ENCODE peak calls at places on chromosomes 5 and 9, in nine cellular contexts. S is astrocyte of the spinal cord, A is foreskin fibroblast, G is AG04450, W is progenitor cell of endocrine pancreas, X is dorsolateral prefrontal cortex, O is fibroblast of pulmonary artery, D is choroid plexus epithelial cell, C is PC-3. N is an unnamed sample.

GRCh38 chr9:121359358-121360294 is 10.4 kb downstream of the STOM start:
- DNase-seq in S (peak), A (no peak), G (no peak), W (no peak), X (no peak), O (peak), D (peak), C (no peak), N (no peak)

GRCh38 chr5:139402561-139403158 is 1.2 kb downstream of the SPATA24 start:
- DNase-seq in S (no peak), A (no peak), G (no peak), W (no peak), X (no peak), O (peak), D (no peak), C (peak), N (no peak)

GRCh38 chr5:40665902-40666301 is 13.8 kb upstream of the PTGER4 start:
- DNase-seq in S (no peak), A (no peak), G (no peak), W (no peak), X (no peak), O (no peak), D (no peak), C (no peak), N (no peak)

GRCh38 chr9:81892440-81892839 is 35.8 kb upstream of the SPATA31D4 start:
- DNase-seq in S (no peak), A (no peak), G (no peak), W (no peak), X (no peak), O (no peak), D (no peak), C (peak), N (no peak)

GRCh38 chr5:761854-762685 is 22.5 kb downstream of the ZDHHC11B start:
- DNase-seq in S (no peak), A (no peak), G (no peak), W (peak), X (peak), O (no peak), D (no peak), C (no peak), N (no peak)

GRCh38 chr5:16669776-16670175 is 53.0 kb upstream of the RETREG1 start:
- DNase-seq in S (peak), A (peak), G (peak), W (no peak), X (no peak), O (peak), D (peak), C (no peak), N (no peak)

GRCh38 chr5:43635374-43635773 is 32.4 kb downstream of the NNT start:
- DNase-seq in S (peak), A (no peak), G (no peak), W (no peak), X (no peak), O (peak), D (peak), C (no peak), N (no peak)

GRCh38 chr5:40030661-40031060 is 605.9 kb upstream of the DAB2 start:
- DNase-seq in S (peak), A (no peak), G (no peak), W (no peak), X (no peak), O (no peak), D (peak), C (no peak), N (no peak)

GRCh38 chr9:86721843-86722705 is 225.2 kb downstream of the GAS1 start:
- DNase-seq in S (peak), A (peak), G (peak), W (no peak), X (no peak), O (peak), D (peak), C (peak), N (no peak)

GRCh38 chr5:154753792-154754191 is 1.4 kb upstream of the LARP1 start:
- DNase-seq in S (peak), A (peak), G (peak), W (no peak), X (peak), O (peak), D (peak), C (no peak), N (peak)

GRCh38 chr5:50435131-50435530 is 6.0 kb downstream of the EMB start:
- DNase-seq in S (no peak), A (no peak), G (no peak), W (no peak), X (no peak), O (no peak), D (no peak), C (no peak), N (no peak)

GRCh38 chr9:7266911-7267555 is 509.3 kb downstream of the KDM4C start:
- DNase-seq in S (no peak), A (no peak), G (no peak), W (no peak), X (peak), O (no peak), D (no peak), C (no peak), N (no peak)

GRCh38 chr9:112884086-112884485 is 6.6 kb downstream of the SLC46A2 start:
- DNase-seq in S (peak), A (no peak), G (no peak), W (no peak), X (no peak), O (peak), D (peak), C (peak), N (no peak)

GRCh38 chr5:136015966-136016365 is 12.8 kb upstream of the TGFBI start:
- DNase-seq in S (no peak), A (no peak), G (no peak), W (no peak), X (no peak), O (no peak), D (no peak), C (no peak), N (no peak)

GRCh38 chr5:136018814-136019777 is 9.7 kb upstream of the TGFBI start:
- DNase-seq in S (peak), A (peak), G (peak), W (no peak), X (no peak), O (peak), D (peak), C (no peak), N (no peak)

GRCh38 chr5:136014976-136015375 is 13.8 kb upstream of the TGFBI start:
- DNase-seq in S (no peak), A (no peak), G (no peak), W (no peak), X (no peak), O (no peak), D (no peak), C (no peak), N (no peak)

GRCh38 chr5:136020001-136020382 is 8.8 kb upstream of the TGFBI start:
- DNase-seq in S (no peak), A (no peak), G (no peak), W (no peak), X (no peak), O (no peak), D (no peak), C (no peak), N (no peak)

DNA sequence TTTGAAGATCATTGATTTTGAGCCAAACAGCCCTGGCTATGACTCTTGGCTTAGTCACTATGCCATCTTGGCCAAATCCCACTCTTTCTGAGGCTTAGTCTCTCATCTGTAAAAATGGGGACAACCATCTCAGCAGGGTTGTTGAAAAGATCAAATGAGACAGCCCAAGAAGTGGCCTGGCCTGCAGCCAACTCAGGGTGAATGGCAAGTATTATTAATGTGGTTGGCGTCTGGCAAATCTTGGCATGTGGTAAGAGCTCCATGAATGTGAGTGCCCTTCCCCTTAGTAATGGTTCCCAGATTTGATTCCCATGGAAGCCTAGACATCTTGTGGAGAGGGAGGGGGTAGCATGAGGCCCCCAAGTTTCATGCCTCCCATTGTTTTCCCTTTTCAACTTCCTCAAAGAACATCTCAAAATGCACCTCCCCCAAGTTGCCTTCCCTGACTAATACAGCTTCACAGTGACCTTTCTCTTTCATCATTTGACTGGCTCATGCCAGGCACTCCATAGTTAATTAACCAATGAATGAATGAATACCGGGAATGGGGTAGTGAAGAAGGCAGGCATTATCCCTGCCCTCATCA is 11.8 kb upstream of the TGFBI start:
- DNase-seq in S (peak), A (peak), G (no peak), W (no peak), X (no peak), O (peak), D (peak), C (peak), N (peak)
- TF ChIP-seq CTCF in S (no peak), A (no peak), G (no peak), W (no peak), X (no peak), O (no peak), D (no peak), C (no peak), N (no peak)

GRCh38 chr5:60634054-60634453 is 65.9 kb downstream of the DEPDC1B start:
- DNase-seq in S (no peak), A (no peak), G (no peak), W (no peak), X (no peak), O (peak), D (no peak), C (no peak), N (no peak)
- TF ChIP-seq CTCF in S (no peak), A (no peak), G (no peak), W (no peak), X (no peak), O (no peak), D (no peak), C (no peak), N (no peak)

DNA sequence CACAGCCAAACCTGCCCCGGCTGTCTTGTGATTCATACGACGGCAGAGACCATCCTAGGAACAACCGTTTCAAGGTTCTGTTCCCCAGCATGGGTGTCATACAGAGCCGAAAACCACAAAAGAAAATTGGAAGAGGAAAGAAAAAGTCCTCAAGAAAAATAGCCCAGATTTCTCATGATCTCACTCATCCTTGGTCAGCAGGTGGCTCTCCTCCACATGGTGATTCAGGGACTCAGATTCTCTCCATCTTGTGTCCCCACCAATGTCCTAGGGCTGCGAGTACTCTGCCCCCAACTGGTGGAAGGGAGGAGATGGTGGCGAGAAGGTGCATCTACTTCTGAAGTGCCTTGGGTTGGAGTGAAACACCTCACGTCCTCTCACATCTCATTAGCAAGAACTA is 25.6 kb downstream of the PDZD2 start:
- DNase-seq in S (peak), A (no peak), G (no peak), W (no peak), X (no peak), O (peak), D (peak), C (peak), N (no peak)
- TF ChIP-seq CTCF in S (no peak), A (no peak), G (no peak), W (peak), X (no peak), O (no peak), D (peak), C (peak), N (no peak)

GRCh38 chr5:142324871-142325676 is at the start of gene SPRY4:
- DNase-seq in S (peak), A (peak), G (peak), W (peak), X (peak), O (peak), D (peak), C (peak), N (peak)

GRCh38 chr5:142324377-142324870 is 397 bp downstream of the SPRY4 start:
- DNase-seq in S (no peak), A (no peak), G (no peak), W (peak), X (no peak), O (no peak), D (no peak), C (no peak), N (no peak)

GRCh38 chr5:142327111-142327842 is 2.5 kb upstream of the SPRY4 start:
- DNase-seq in S (peak), A (peak), G (no peak), W (no peak), X (peak), O (peak), D (peak), C (peak), N (no peak)

GRCh38 chr5:142325677-142326479 is 1.1 kb upstream of the SPRY4 start:
- DNase-seq in S (peak), A (peak), G (no peak), W (peak), X (peak), O (peak), D (peak), C (peak), N (peak)

DNA sequence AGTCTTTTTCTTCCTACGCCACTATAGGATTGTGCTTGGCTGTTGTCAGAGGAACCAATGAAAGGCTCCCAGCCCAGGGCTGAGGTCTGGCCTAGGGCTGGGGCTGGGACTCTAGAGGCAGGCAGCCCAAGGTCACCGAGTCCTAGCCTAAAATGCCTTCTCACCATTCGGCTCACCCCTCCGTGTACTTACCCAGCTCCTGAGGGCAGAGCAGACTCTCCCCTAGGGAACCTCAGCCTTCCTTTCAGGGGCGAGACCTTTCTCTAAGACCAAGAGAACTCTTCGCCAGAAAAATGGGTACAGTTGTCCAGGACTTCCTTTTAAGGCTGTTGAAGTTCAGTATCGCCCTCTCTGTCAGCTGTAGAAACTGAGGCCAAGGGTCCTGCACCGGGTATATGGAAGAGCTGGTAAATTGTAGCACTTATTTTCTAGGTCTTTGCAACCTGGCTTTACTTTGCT is 1.7 kb upstream of the SPRY4 start:
- DNase-seq in S (peak), A (no peak), G (no peak), W (no peak), X (no peak), O (no peak), D (peak), C (no peak), N (no peak)
- TF ChIP-seq CTCF in S (no peak), A (no peak), G (no peak), W (no peak), X (no peak), O (no peak), D (no peak), C (no peak), N (no peak)

DNA sequence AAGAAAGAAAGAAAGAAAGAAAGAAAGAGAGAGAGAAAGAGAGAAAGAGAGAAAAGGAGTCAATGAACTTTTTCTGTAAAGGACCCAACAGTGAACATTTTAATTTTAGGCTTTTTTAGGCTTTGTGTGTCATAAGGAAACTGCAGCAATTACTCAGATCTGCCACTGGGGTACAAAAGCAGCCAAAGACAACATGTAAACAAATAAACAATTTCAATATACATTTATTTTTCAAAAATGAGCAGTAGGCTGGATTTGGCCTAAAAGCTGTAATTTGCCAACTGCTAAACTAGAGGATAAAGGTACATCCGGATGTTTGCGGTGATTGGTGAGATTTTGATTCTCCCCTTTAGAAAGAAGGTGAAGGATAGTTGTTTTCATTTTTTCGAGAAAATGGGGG is 143.6 kb downstream of the CEMIP2 start:
- DNase-seq in S (no peak), A (no peak), G (no peak), W (no peak), X (no peak), O (no peak), D (no peak), C (no peak), N (no peak)
- TF ChIP-seq CTCF in S (no peak), A (no peak), G (peak), W (peak), X (peak), O (peak), D (no peak), C (peak), N (no peak)

DNA sequence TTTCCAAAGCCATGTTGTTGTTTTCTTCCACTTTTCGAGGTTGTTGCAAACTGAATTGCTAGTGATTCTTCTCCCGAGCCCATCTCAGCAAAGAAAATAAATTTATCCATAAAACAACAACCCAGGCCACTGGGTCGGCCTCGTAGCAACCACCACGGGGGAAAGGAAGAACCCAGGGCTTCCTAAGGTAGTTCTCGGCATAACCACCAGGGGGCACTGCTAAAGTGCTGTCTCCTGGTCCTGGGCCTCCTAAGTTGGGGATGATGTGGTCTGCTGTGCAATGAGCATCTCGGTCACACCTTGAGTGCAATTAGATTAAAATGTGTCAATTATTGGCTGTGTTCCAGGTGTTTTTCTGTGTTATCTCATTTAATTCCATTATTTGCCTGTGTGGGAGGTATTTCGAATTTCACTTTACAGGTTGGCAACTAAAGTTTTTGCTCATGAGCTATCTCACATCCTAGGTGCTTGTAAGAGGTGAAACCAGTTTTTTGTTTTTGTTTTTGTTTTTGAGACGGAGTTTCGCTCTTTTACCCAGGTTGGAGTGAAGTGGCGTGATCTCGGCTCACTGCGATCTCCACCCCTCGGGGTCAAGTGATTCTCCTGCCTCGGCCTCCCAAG is 102.8 kb upstream of the DAP start:
- DNase-seq in S (peak), A (no peak), G (no peak), W (no peak), X (no peak), O (peak), D (peak), C (peak), N (no peak)
- TF ChIP-seq CTCF in S (peak), A (peak), G (peak), W (peak), X (peak), O (peak), D (peak), C (peak), N (no peak)

DNA sequence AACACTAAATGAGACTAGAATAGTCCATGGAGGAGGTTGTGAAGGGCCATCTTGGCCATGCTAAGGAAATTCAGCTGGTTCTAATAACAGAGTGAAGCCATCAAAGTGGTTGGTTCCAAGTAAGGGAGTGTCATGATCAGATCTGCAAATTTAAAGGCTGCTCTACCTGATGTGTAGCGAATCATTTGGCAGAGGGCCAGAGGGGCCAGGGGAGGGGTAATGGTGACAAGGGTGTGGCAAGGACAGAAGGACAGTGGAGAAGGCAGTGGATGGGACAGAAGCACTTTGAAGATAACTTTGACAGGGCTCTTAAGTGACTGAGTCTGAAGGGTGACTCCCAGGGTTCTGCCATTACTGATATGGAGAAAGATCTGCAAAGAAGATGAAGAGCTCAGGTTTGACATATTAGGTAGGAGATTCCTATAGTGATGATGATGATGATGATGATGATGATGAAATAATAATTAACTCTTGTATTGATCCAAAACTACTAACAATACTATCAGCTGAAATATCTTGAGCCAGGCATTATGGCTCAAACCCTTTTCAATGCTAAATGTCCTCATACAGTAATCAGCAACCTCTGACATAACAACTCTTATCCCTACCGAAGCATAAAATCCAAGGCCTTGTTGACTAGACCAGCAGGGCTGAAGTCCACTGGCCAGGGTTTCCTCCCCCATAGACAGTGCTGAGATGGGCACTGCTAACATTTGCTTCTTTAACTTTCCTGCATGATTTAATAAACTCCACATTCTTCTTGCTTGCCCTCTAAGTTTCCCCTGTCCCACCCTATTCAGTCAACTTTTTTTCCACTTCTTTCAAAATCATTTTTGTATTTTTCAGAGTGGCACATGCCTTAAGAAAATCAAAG is 20.0 kb downstream of the KIAA1191 start:
- DNase-seq in S (no peak), A (no peak), G (no peak), W (no peak), X (no peak), O (no peak), D (no peak), C (no peak), N (no peak)
- TF ChIP-seq CTCF in S (no peak), A (no peak), G (no peak), W (no peak), X (no peak), O (no peak), D (no peak), C (no peak), N (no peak)